ENCODE peak calls at places on chromosomes 7 and 10, in five cellular contexts. W, V, U, Q and B are unnamed samples.

GRCh38 chr7:107661081-107661864 is 645 bp downstream of the SLC26A4 start:
- DNase-seq in W (peak), V (peak), U (peak), Q (no peak), B (no peak)

GRCh38 chr7:113731571-113731970 is 187.2 kb downstream of the PPP1R3A start:
- DNase-seq in V (no peak), Q (no peak), W (no peak), U (no peak), B (no peak)

GRCh38 chr10:111208951-111209350 is 132.1 kb downstream of the ADRA2A start:
- DNase-seq in W (no peak), U (no peak), Q (no peak), V (no peak), B (no peak)

GRCh38 chr7:16494955-16495719 is 29.6 kb upstream of the SOSTDC1 start:
- DNase-seq in W (no peak), V (no peak), U (no peak), Q (no peak), B (no peak)

GRCh38 chr7:21352540-21353387 is 75.1 kb upstream of the SP4 start:
- DNase-seq in Q (peak), W (no peak), U (no peak), V (no peak), B (no peak)

GRCh38 chr10:3107426-3107961 is 40.1 kb downstream of the PFKP start:
- DNase-seq in U (no peak), W (peak), Q (no peak), V (no peak), B (peak)

GRCh38 chr7:73768661-73769480 is 1.2 kb downstream of the CLDN3 start:
- DNase-seq in W (no peak), U (peak), V (no peak), Q (no peak), B (no peak)

GRCh38 chr7:94366827-94367226 is 27.9 kb upstream of the COL1A2 start:
- DNase-seq in U (no peak), V (no peak), W (no peak), Q (no peak), B (no peak)

GRCh38 chr10:60733189-60733815 is 45.0 kb upstream of the CDK1 start:
- DNase-seq in V (peak), W (peak), U (peak), Q (no peak), B (no peak)

GRCh38 chr10:93503075-93503474 is 6.7 kb downstream of the CEP55 start:
- DNase-seq in U (no peak), W (no peak), V (no peak), Q (no peak), B (no peak)

GRCh38 chr10:108848016-108848415 is 1075.3 kb downstream of the XPNPEP1 start:
- DNase-seq in U (no peak), V (no peak), Q (no peak), W (no peak), B (no peak)

GRCh38 chr7:154350892-154351291 is 298.7 kb downstream of the DPP6 start:
- DNase-seq in V (no peak), U (no peak), W (no peak), Q (no peak), B (no peak)

GRCh38 chr10:123149568-123150228 is 1.8 kb downstream of the HMX2 start:
- DNase-seq in Q (no peak), U (peak), W (no peak), V (peak), B (no peak)

GRCh38 chr7:70434376-70434775 is 697.6 kb upstream of the GALNT17 start:
- DNase-seq in U (no peak), V (no peak), Q (no peak), W (no peak), B (no peak)

GRCh38 chr10:80187465-80188409 is 17.6 kb downstream of the ANXA11 start:
- DNase-seq in V (peak), W (no peak), Q (peak), U (no peak), B (no peak)

GRCh38 chr10:15558136-15558535 is 161.6 kb downstream of the ITGA8 start:
- DNase-seq in V (no peak), W (no peak), U (no peak), Q (no peak), B (no peak)

GRCh38 chr10:63210611-63211196 is 77.6 kb downstream of the NRBF2 start:
- DNase-seq in U (no peak), W (no peak), Q (peak), V (no peak), B (no peak)

GRCh38 chr7:142859829-142860228 is 5.0 kb downstream of the EPHB6 start:
- DNase-seq in V (no peak), Q (no peak), U (no peak), W (no peak), B (no peak)

GRCh38 chr10:107163904-107164861 is at the start of gene SORCS1:
- DNase-seq in Q (no peak), U (peak), V (peak), W (peak), B (no peak)

GRCh38 chr7:74061840-74062539 is 21.6 kb upstream of the LIMK1 start:
- DNase-seq in W (peak), Q (peak), U (peak), V (peak), B (peak)

GRCh38 chr10:74113546-74113945 is 37.1 kb downstream of the AP3M1 start:
- DNase-seq in Q (no peak), W (no peak), V (no peak), U (no peak), B (no peak)

GRCh38 chr10:109891105-109891504 is 32.2 kb downstream of the XPNPEP1 start:
- DNase-seq in W (no peak), Q (no peak), V (no peak), U (no peak), B (no peak)

GRCh38 chr10:75971402-75972211 is 540.2 kb downstream of the LRMDA start:
- DNase-seq in U (no peak), W (no peak), V (no peak), Q (peak), B (peak)

GRCh38 chr10:98268694-98269386 is 846 bp upstream of the LOXL4 start:
- DNase-seq in Q (no peak), V (peak), W (peak), U (no peak), B (no peak)

GRCh38 chr10:25497281-25497680 is 322.5 kb downstream of the GPR158 start:
- DNase-seq in W (no peak), V (no peak), U (no peak), Q (no peak), B (no peak)

GRCh38 chr7:42254217-42254616 is 17.2 kb upstream of the GLI3 start:
- DNase-seq in Q (no peak), U (no peak), V (no peak), W (no peak), B (no peak)

GRCh38 chr10:77789016-77789415 is 137.5 kb downstream of the DLG5 start:
- DNase-seq in U (no peak), W (no peak), V (no peak), Q (no peak), B (no peak)